ENCODE peak calls at places on chromosomes 4 and X, in four cellular contexts. One of them, this sample, is unnamed.

GRCh38 chr4:26206339-26206738 is 114.5 kb upstream of the RBPJ start:
- DNase-seq in CD8-positive, alpha-beta T cell: no peak
- DNase-seq in tibial nerve: peak; percentile 75
- DNase-seq in tibial artery: peak; percentile 68
- DNase-seq in this sample: no peak

GRCh38 chr4:148355442-148356123 is 86.6 kb downstream of the NR3C2 start:
- DNase-seq in CD8-positive, alpha-beta T cell: no peak
- DNase-seq in tibial artery: no peak
- DNase-seq in tibial nerve: no peak
- DNase-seq in this sample: no peak

GRCh38 chr4:27366424-27366823 is 505.8 kb downstream of the STIM2 start:
- DNase-seq in tibial nerve: no peak
- DNase-seq in CD8-positive, alpha-beta T cell: no peak
- DNase-seq in tibial artery: no peak
- DNase-seq in this sample: no peak

GRCh38 chrX:40267334-40268118 is 169.8 kb upstream of the BCOR start:
- DNase-seq in tibial nerve: peak; percentile 24
- DNase-seq in CD8-positive, alpha-beta T cell: no peak
- DNase-seq in tibial artery: peak; percentile 42
- DNase-seq in this sample: no peak

GRCh38 chr4:52926575-52926974 is 64.5 kb downstream of the RASL11B start:
- DNase-seq in tibial artery: no peak
- DNase-seq in CD8-positive, alpha-beta T cell: no peak
- DNase-seq in tibial nerve: no peak
- DNase-seq in this sample: no peak

GRCh38 chrX:106791495-106791894 is 11.0 kb upstream of the TBC1D8B start:
- DNase-seq in tibial artery: no peak
- DNase-seq in tibial nerve: no peak
- DNase-seq in CD8-positive, alpha-beta T cell: no peak
- DNase-seq in this sample: no peak

GRCh38 chrX:80139564-80139963 is 125.0 kb downstream of the TBX22 start:
- DNase-seq in CD8-positive, alpha-beta T cell: no peak
- DNase-seq in tibial artery: no peak
- DNase-seq in tibial nerve: no peak
- DNase-seq in this sample: no peak

GRCh38 chr4:46254788-46255187 is 130.9 kb upstream of the GABRG1 start:
- DNase-seq in CD8-positive, alpha-beta T cell: no peak
- DNase-seq in tibial nerve: no peak
- DNase-seq in tibial artery: no peak
- DNase-seq in this sample: no peak

GRCh38 chr4:102572452-102572851 is 71.3 kb downstream of the NFKB1 start:
- DNase-seq in CD8-positive, alpha-beta T cell: no peak
- DNase-seq in tibial nerve: no peak
- DNase-seq in tibial artery: no peak
- DNase-seq in this sample: no peak

GRCh38 chr4:57243071-57243470 is 132.9 kb upstream of the IGFBP7 start:
- DNase-seq in tibial nerve: no peak
- DNase-seq in tibial artery: no peak
- DNase-seq in CD8-positive, alpha-beta T cell: no peak
- DNase-seq in this sample: no peak

GRCh38 chrX:70720721-70721120 is 187.8 kb downstream of the TEX11 start:
- DNase-seq in CD8-positive, alpha-beta T cell: no peak
- DNase-seq in tibial nerve: no peak
- DNase-seq in tibial artery: no peak
- DNase-seq in this sample: no peak

GRCh38 chr4:22510750-22511149 is 5.1 kb downstream of the ADGRA3 start:
- DNase-seq in tibial nerve: no peak
- DNase-seq in CD8-positive, alpha-beta T cell: no peak
- DNase-seq in tibial artery: no peak
- DNase-seq in this sample: no peak

GRCh38 chr4:37243722-37244582 is 591 bp upstream of the NWD2 start:
- DNase-seq in tibial nerve: no peak
- DNase-seq in tibial artery: no peak
- DNase-seq in CD8-positive, alpha-beta T cell: no peak
- DNase-seq in this sample: no peak

GRCh38 chrX:39757971-39758370 is 339.8 kb downstream of the BCOR start:
- DNase-seq in tibial artery: no peak
- DNase-seq in CD8-positive, alpha-beta T cell: no peak
- DNase-seq in tibial nerve: no peak
- DNase-seq in this sample: no peak

GRCh38 chrX:41912922-41913321 is 10.4 kb downstream of the CASK start:
- DNase-seq in tibial nerve: no peak
- DNase-seq in CD8-positive, alpha-beta T cell: no peak
- DNase-seq in tibial artery: no peak
- DNase-seq in this sample: no peak

GRCh38 chr4:4426511-4427477 is 39.9 kb downstream of the NSG1 start:
- DNase-seq in CD8-positive, alpha-beta T cell: no peak
- DNase-seq in tibial nerve: no peak
- DNase-seq in tibial artery: no peak
- DNase-seq in this sample: no peak

GRCh38 chr4:165548702-165549101 is 169.9 kb downstream of the CPE start:
- DNase-seq in tibial artery: no peak
- DNase-seq in CD8-positive, alpha-beta T cell: no peak
- DNase-seq in tibial nerve: no peak
- DNase-seq in this sample: no peak

GRCh38 chr4:84499065-84499982 is at the start of gene NKX6-1:
- DNase-seq in tibial artery: peak; percentile 37
- DNase-seq in CD8-positive, alpha-beta T cell: no peak
- DNase-seq in tibial nerve: peak; percentile 29
- DNase-seq in this sample: peak; percentile 51

GRCh38 chr4:15543537-15544195 is 74.0 kb downstream of the CC2D2A start:
- DNase-seq in tibial nerve: no peak
- DNase-seq in tibial artery: no peak
- DNase-seq in CD8-positive, alpha-beta T cell: no peak
- DNase-seq in this sample: no peak

GRCh38 chr4:23039813-23040212 is 347.1 kb downstream of the GBA3 start:
- DNase-seq in tibial artery: no peak
- DNase-seq in CD8-positive, alpha-beta T cell: no peak
- DNase-seq in tibial nerve: no peak
- DNase-seq in this sample: no peak

GRCh38 chrX:123884809-123885408 is 25.1 kb downstream of the XIAP start:
- DNase-seq in tibial artery: no peak
- DNase-seq in CD8-positive, alpha-beta T cell: peak; percentile 25
- DNase-seq in tibial nerve: peak; percentile 50
- DNase-seq in this sample: no peak

GRCh38 chrX:133350751-133351150 is 64.5 kb downstream of the GPC4 start:
- DNase-seq in CD8-positive, alpha-beta T cell: no peak
- DNase-seq in tibial artery: peak; percentile 52
- DNase-seq in tibial nerve: peak; percentile 50
- DNase-seq in this sample: no peak

GRCh38 chrX:26253526-26253925 is 37.6 kb downstream of the MAGEB5 start:
- DNase-seq in tibial nerve: no peak
- DNase-seq in CD8-positive, alpha-beta T cell: no peak
- DNase-seq in tibial artery: no peak
- DNase-seq in this sample: no peak

GRCh38 chrX:10112510-10112909 is 44.3 kb upstream of the CLCN4 start:
- DNase-seq in tibial artery: no peak
- DNase-seq in tibial nerve: no peak
- DNase-seq in CD8-positive, alpha-beta T cell: no peak
- DNase-seq in this sample: no peak

GRCh38 chr4:1329408-1330371 is 17.3 kb upstream of the UVSSA start:
- DNase-seq in CD8-positive, alpha-beta T cell: peak; percentile 73
- DNase-seq in tibial artery: no peak
- DNase-seq in tibial nerve: no peak
- DNase-seq in this sample: peak; percentile 79

GRCh38 chr4:139144161-139144859 is 32.7 kb downstream of the ELF2 start:
- DNase-seq in tibial nerve: peak; percentile 45
- DNase-seq in CD8-positive, alpha-beta T cell: no peak
- DNase-seq in tibial artery: peak; percentile 73
- DNase-seq in this sample: no peak

GRCh38 chr4:94156816-94157215 is 50.8 kb upstream of the SMARCAD1 start:
- DNase-seq in tibial nerve: no peak
- DNase-seq in tibial artery: no peak
- DNase-seq in CD8-positive, alpha-beta T cell: no peak
- DNase-seq in this sample: no peak

GRCh38 chr4:114694770-114695169 is 96.2 kb downstream of the UGT8 start:
- DNase-seq in tibial artery: no peak
- DNase-seq in CD8-positive, alpha-beta T cell: no peak
- DNase-seq in tibial nerve: no peak
- DNase-seq in this sample: no peak

GRCh38 chrX:17735396-17735795 is 1.9 kb upstream of the SCML1 start:
- DNase-seq in CD8-positive, alpha-beta T cell: no peak
- DNase-seq in tibial artery: no peak
- DNase-seq in tibial nerve: no peak
- DNase-seq in this sample: no peak

GRCh38 chrX:70664726-70665125 is 220.1 kb downstream of the DLG3 start:
- DNase-seq in CD8-positive, alpha-beta T cell: no peak
- DNase-seq in tibial artery: no peak
- DNase-seq in tibial nerve: no peak
- DNase-seq in this sample: no peak

GRCh38 chr4:8911311-8912088 is 39.9 kb upstream of the HMX1 start:
- DNase-seq in tibial artery: peak; percentile 16
- DNase-seq in tibial nerve: no peak
- DNase-seq in CD8-positive, alpha-beta T cell: no peak
- DNase-seq in this sample: peak; percentile 19

GRCh38 chrX:40579880-40580536 is 762 bp upstream of the ATP6AP2 start:
- DNase-seq in tibial nerve: no peak
- DNase-seq in CD8-positive, alpha-beta T cell: no peak
- DNase-seq in tibial artery: no peak
- DNase-seq in this sample: no peak

GRCh38 chr4:82380344-82380743 is 6.6 kb upstream of the HNRNPD start:
- DNase-seq in CD8-positive, alpha-beta T cell: no peak
- DNase-seq in tibial nerve: no peak
- DNase-seq in tibial artery: no peak
- DNase-seq in this sample: peak; percentile 84

GRCh38 chr4:165175879-165176278 is 31.5 kb upstream of the KLHL2 start:
- DNase-seq in tibial artery: no peak
- DNase-seq in CD8-positive, alpha-beta T cell: no peak
- DNase-seq in tibial nerve: no peak
- DNase-seq in this sample: no peak

GRCh38 chr4:54475546-54475945 is 182.2 kb upstream of the KIT start:
- DNase-seq in tibial nerve: no peak
- DNase-seq in CD8-positive, alpha-beta T cell: no peak
- DNase-seq in tibial artery: no peak
- DNase-seq in this sample: no peak

GRCh38 chrX:131577999-131578734 is 34.3 kb downstream of the OR13H1 start:
- DNase-seq in tibial artery: no peak
- DNase-seq in tibial nerve: no peak
- DNase-seq in CD8-positive, alpha-beta T cell: no peak
- DNase-seq in this sample: no peak

GRCh38 chr4:78601013-78601412 is 49.4 kb downstream of the ANXA3 start:
- DNase-seq in CD8-positive, alpha-beta T cell: no peak
- DNase-seq in tibial nerve: no peak
- DNase-seq in tibial artery: no peak
- DNase-seq in this sample: no peak

GRCh38 chrX:15165832-15166231 is 104.1 kb downstream of the ASB9 start:
- DNase-seq in tibial artery: no peak
- DNase-seq in CD8-positive, alpha-beta T cell: no peak
- DNase-seq in tibial nerve: no peak
- DNase-seq in this sample: no peak

GRCh38 chrX:15158736-15159406 is 111.0 kb downstream of the ASB9 start:
- DNase-seq in tibial nerve: no peak
- DNase-seq in tibial artery: no peak
- DNase-seq in CD8-positive, alpha-beta T cell: no peak
- DNase-seq in this sample: no peak

GRCh38 chrX:15167826-15168225 is 102.1 kb downstream of the ASB9 start:
- DNase-seq in CD8-positive, alpha-beta T cell: no peak
- DNase-seq in tibial artery: no peak
- DNase-seq in tibial nerve: no peak
- DNase-seq in this sample: no peak

GRCh38 chrX:15160558-15160957 is 109.3 kb downstream of the ASB9 start:
- DNase-seq in tibial nerve: no peak
- DNase-seq in tibial artery: no peak
- DNase-seq in CD8-positive, alpha-beta T cell: no peak
- DNase-seq in this sample: no peak

DNA sequence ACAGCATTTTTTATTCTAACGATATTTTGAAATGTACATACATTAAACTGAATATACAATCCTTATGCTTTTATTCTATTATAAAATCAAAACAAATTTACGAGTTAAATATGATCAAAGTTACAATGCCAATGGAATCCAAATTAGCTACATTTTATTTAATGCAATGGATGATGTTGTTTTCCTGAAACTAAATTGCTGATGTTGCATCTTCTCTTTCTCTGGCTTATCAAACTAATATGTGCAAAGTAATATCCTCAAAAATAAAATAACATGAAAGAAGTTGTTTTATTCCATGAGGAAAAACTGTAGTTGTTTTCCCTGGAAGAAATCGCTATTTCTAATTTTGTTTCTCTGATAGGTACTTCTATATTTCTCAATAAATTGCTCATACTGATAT is 106.8 kb downstream of the ASB9 start:
- DNase-seq in tibial artery: no peak
- DNase-seq in tibial nerve: no peak
- DNase-seq in CD8-positive, alpha-beta T cell: no peak
- DNase-seq in this sample: no peak
- H3K27me3 ChIP-seq in tibial artery: no peaks in the 10 kb centered on the region
- H3K27me3 ChIP-seq in tibial nerve: no peaks in the 10 kb centered on the region
- H3K27me3 ChIP-seq in CD8-positive, alpha-beta T cell: no peaks in the 10 kb centered on the region
- H3K27me3 ChIP-seq in this sample: no peaks in the 10 kb centered on the region

GRCh38 chr4:6939761-6940743 is 30.4 kb downstream of the TBC1D14 start:
- DNase-seq in tibial artery: no peak
- DNase-seq in tibial nerve: no peak
- DNase-seq in CD8-positive, alpha-beta T cell: no peak
- DNase-seq in this sample: no peak
- H3K27me3 ChIP-seq in tibial artery: no peaks in the 10 kb centered on the region
- H3K27me3 ChIP-seq in tibial nerve: no peaks in the 10 kb centered on the region
- H3K27me3 ChIP-seq in CD8-positive, alpha-beta T cell: no peaks in the 10 kb centered on the region
- H3K27me3 ChIP-seq in this sample: no peaks in the 10 kb centered on the region

DNA sequence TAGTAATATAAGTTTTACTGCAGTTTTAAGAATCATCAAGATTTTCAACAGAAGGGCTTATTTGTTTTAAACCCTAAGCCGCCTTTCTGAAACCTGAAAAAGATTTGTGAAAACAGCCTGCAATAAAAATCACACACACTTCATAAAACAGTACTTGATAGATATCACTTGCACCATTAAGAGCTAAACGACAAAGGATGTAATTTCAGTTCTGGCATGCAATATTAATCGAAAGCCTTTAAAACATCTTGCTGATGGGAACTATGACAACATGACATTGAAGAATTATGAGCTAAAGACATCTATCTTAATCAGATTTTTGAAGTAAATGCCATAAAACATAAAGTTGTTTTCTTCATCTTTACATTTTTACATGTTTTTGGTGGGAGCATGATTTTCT is 333.2 kb downstream of the DCTD start:
- DNase-seq in tibial nerve: no peak
- DNase-seq in CD8-positive, alpha-beta T cell: no peak
- DNase-seq in tibial artery: no peak
- DNase-seq in this sample: no peak
- H3K27me3 ChIP-seq in tibial nerve: no peaks in the 10 kb centered on the region
- H3K27me3 ChIP-seq in CD8-positive, alpha-beta T cell: no peaks in the 10 kb centered on the region
- H3K27me3 ChIP-seq in tibial artery: no peaks in the 10 kb centered on the region
- H3K27me3 ChIP-seq in this sample: no peaks in the 10 kb centered on the region

GRCh38 chrX:134646671-134647070 is 11.6 kb downstream of the PLAC1 start:
- DNase-seq in tibial nerve: no peak
- DNase-seq in tibial artery: no peak
- DNase-seq in CD8-positive, alpha-beta T cell: no peak
- DNase-seq in this sample: no peak
- H3K27me3 ChIP-seq in tibial nerve: no peaks in the 10 kb centered on the region
- H3K27me3 ChIP-seq in tibial artery: no peaks in the 10 kb centered on the region
- H3K27me3 ChIP-seq in CD8-positive, alpha-beta T cell: no peaks in the 10 kb centered on the region
- H3K27me3 ChIP-seq in this sample: no peaks in the 10 kb centered on the region

GRCh38 chrX:124887572-124887971 is 432.1 kb upstream of the TEX13C start:
- DNase-seq in CD8-positive, alpha-beta T cell: no peak
- DNase-seq in tibial nerve: no peak
- DNase-seq in tibial artery: no peak
- DNase-seq in this sample: no peak
- H3K27me3 ChIP-seq in CD8-positive, alpha-beta T cell: no peaks in the 10 kb centered on the region
- H3K27me3 ChIP-seq in tibial nerve: no peaks in the 10 kb centered on the region
- H3K27me3 ChIP-seq in tibial artery: no peaks in the 10 kb centered on the region
- H3K27me3 ChIP-seq in this sample: no peaks in the 10 kb centered on the region

This sample was measured in breast epithelium.